ENCODE peak calls at places on chromosomes 1 and 21, in seven cellular contexts. Z, W, X, O, H, F and A are unnamed samples.
A peak's percentile ranks its signal among the peaks of the same experiment; 100 is the strongest.

GRCh38 chr1:153344718-153345025 is 4.0 kb downstream of the PGLYRP4 start:
- DNase-seq in Z (no peak), W (no peak), X (no peak), O (no peak), H (no peak), F (no peak), A (no peak)

GRCh38 chr21:42310411-42311001 is 4.7 kb downstream of the TFF3 start:
- DNase-seq in Z (peak; percentile 57), W (no peak), X (no peak), O (no peak), H (no peak), F (no peak), A (no peak)

GRCh38 chr1:150876111-150876434 is 326 bp downstream of the ARNT start:
- DNase-seq in Z (no peak), W (peak; percentile 32), X (no peak), O (peak; percentile 76), H (peak; percentile 81), F (no peak), A (peak; percentile 53)

GRCh38 chr1:39238476-39238875 is 34.0 kb downstream of the MACF1 start:
- DNase-seq in Z (no peak), W (peak; percentile 54), X (no peak), O (peak; percentile 17), H (peak; percentile 96), F (no peak), A (no peak)

GRCh38 chr1:148010527-148010926 is 82.3 kb downstream of the GPR89B start:
- DNase-seq in Z (no peak), W (no peak), X (no peak), O (no peak), H (peak; percentile 54), F (no peak), A (no peak)

GRCh38 chr1:89712420-89712819 is 79.5 kb downstream of the LRRC8C start:
- DNase-seq in Z (no peak), W (no peak), X (no peak), O (no peak), H (no peak), F (no peak), A (no peak)

GRCh38 chr1:154663656-154664055 is 55.7 kb upstream of the ADAR start:
- DNase-seq in Z (no peak), W (no peak), X (no peak), O (no peak), H (no peak), F (no peak), A (no peak)

GRCh38 chr1:37094302-37094701 is 60.0 kb upstream of the GRIK3 start:
- DNase-seq in Z (no peak), W (no peak), X (no peak), O (no peak), H (no peak), F (no peak), A (no peak)

GRCh38 chr1:60863131-60863530 is 219.2 kb upstream of the NFIA start:
- DNase-seq in Z (no peak), W (no peak), X (no peak), O (no peak), H (no peak), F (no peak), A (no peak)

GRCh38 chr1:6280761-6281451 is 20.0 kb upstream of the GPR153 start:
- DNase-seq in Z (no peak), W (no peak), X (no peak), O (no peak), H (peak; percentile 18), F (peak; percentile 76), A (no peak)

GRCh38 chr1:223811634-223812101 is 34.1 kb downstream of the TP53BP2 start:
- DNase-seq in Z (no peak), W (no peak), X (no peak), O (no peak), H (peak; percentile 63), F (no peak), A (peak; percentile 19)
- TF ChIP-seq CTCF in Z (peak; percentile 38), W (peak; percentile 44), X (peak; percentile 66), O (peak; percentile 51), H (peak; percentile 45), F (peak; percentile 50), A (peak; percentile 64)

GRCh38 chr1:52601519-52601918 is 652 bp upstream of the GPX7 start:
- DNase-seq in Z (no peak), W (no peak), X (no peak), O (no peak), H (no peak), F (no peak), A (no peak)

GRCh38 chr1:52601976-52602327 is 219 bp upstream of the GPX7 start:
- DNase-seq in Z (peak; percentile 39), W (no peak), X (peak; percentile 63), O (no peak), H (no peak), F (no peak), A (no peak)

GRCh38 chr1:52602328-52603300 is at the start of gene GPX7:
- DNase-seq in Z (peak; percentile 81), W (no peak), X (peak; percentile 71), O (peak; percentile 52), H (peak; percentile 68), F (peak; percentile 74), A (no peak)

GRCh38 chr1:52603680-52604501 is 1.7 kb downstream of the GPX7 start:
- DNase-seq in Z (no peak), W (no peak), X (no peak), O (peak; percentile 38), H (no peak), F (no peak), A (peak; percentile 20)

DNA sequence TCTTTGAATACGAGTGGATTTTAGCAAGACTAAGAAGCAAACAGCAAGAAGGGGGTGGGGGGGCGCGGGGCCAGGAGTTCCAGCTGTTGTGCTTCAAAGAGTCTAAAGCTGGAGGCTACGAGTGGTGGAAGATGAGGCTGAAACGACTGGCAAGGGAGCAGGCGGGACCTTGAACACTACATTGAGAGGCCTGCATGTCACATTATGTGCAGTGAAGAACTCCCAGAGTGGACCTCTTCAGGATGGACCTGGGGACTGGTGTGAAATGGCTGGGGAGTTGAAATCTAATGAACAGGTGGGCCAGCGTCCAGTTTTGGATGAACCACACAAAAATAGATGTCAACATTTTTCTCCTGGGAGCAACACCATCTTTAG is 1.1 kb downstream of the GPX7 start:
- DNase-seq in Z (no peak), W (no peak), X (no peak), O (no peak), H (peak; percentile 31), F (no peak), A (no peak)
- H3K27ac ChIP-seq in Z (no peak overlapping the region), W (no peak overlapping the region), X (peak overlapping the region; percentile 84), O (peak overlapping the region; percentile 64), H (no peak overlapping the region), F (no peak overlapping the region), A (no peak overlapping the region)

DNA sequence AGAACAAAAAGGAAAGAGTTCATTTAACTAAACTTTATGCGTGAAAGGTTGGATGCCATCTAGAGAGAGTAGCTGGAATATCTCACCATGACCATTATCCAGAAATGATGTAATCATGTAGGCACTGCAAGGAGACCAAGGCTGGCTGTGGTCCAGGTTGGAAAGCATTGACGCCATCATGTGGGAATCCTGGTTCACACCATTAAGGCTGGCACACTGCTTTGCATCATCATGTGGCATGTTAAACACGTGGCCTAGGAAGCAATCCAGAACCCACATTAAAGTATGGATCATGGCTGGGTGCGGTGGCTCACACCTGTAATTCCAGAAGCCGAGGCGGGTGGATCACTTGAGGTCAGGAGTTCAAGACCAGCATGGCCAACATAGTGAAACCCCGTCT is 4.3 kb downstream of the ADAMTS1 start:
- DNase-seq in Z (no peak), W (no peak), X (peak; percentile 89), O (peak; percentile 65), H (peak; percentile 87), F (no peak), A (no peak)
- TF ChIP-seq CTCF in Z (no peak), W (no peak), X (no peak), O (no peak), H (no peak), F (no peak), A (no peak)

DNA sequence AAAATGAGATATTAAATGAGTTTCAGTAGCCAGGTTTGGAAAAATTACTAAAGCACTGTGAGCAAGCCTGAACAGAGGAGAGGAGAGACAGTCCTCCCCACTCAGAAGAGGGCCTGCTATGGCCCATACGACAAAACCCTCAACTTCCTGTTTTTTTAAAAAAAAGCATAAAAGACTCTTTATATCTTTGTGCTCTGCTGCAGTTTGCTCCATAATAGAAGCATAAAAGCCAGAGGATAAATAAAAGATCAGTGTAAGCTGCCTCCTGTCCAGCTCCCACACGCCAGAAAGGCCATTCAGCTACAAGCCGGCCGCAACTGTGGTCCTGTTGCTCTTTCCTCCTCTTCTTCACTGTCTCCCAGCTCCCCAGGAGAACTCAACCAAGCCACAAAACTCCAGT is 37.8 kb downstream of the NID1 start:
- DNase-seq in Z (no peak), W (no peak), X (no peak), O (no peak), H (no peak), F (no peak), A (no peak)
- H3K27ac ChIP-seq in Z (no peak overlapping the region), W (no peak overlapping the region), X (no peak overlapping the region), O (no peak overlapping the region), H (no peak overlapping the region), F (no peak overlapping the region), A (no peak overlapping the region)

DNA sequence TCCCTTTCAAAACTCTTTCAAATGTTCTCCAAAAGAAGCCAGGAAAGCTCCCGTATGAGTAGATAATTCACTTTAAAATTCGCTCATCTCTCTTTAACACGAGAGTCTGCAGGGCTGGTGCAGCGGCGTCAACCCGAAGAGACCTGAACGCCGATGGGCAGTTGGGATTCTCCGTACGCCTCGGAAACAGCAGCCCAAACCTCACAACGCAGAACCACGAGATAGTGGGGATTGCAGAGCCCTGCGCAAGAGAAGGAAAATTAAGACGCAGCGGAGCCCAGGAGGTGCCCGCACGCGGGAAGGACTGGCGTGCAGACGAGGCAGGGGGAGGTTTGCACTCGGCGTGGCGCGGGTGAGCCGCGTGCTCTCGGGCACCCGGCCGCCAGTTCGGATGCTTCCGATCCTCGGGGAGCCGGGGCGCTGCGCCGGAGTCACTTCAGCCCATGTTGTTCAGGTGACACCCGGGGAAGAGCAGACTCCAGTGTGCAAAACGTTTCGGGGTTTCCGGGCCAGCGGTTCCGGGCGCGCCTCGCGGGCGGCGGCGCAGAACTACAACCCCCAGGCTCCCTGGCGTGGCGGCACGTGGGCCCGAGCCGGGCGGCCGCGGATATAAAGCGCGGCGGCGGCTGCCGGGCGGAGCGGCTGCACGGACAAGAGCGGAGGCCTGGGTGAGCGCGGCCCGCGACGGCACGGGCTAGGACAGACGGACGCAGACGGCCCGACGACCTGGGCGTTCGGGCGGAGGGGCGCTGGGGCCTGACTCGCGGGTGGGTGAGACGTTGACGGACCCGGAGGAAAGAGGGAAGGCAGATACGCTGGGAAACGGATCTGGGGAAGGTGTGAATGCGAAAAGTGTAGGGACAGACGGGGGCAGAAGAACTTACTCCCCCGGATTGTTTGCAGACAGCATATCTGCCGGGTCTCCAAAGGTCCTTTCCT is at the start of gene NPL:
- DNase-seq in Z (peak; percentile 94), W (peak; percentile 10), X (peak; percentile 87), O (peak; percentile 88), H (peak; percentile 89), F (peak; percentile 86), A (peak; percentile 80)
- TF ChIP-seq CTCF in Z (no peak), W (no peak), X (peak; percentile 10), O (no peak), H (no peak), F (no peak), A (no peak)